ENCODE peak calls at places on chromosomes 13 and 19, in seven cellular contexts. D is IMR-90, F is H9, W is mesenchymal stem cell, M is mesendoderm, Y is neuronal stem cell, T is H1. R is an unnamed sample.
A peak's percentile ranks its signal among the peaks of the same experiment; 100 is the strongest.

GRCh38 chr19:51547397-51548212 is 16.1 kb upstream of the SIGLEC6 start:
- DNase-seq in D (no peak), M (no peak), F (no peak), Y (no peak), W (peak; percentile 33), T (no peak), R (no peak)

GRCh38 chr19:38964738-38965137 is 10.8 kb downstream of the FBXO17 start:
- DNase-seq in F (no peak), M (no peak), Y (no peak), W (no peak), D (no peak), T (no peak), R (no peak)

GRCh38 chr13:99282264-99283231 is 24.4 kb upstream of the GPR18 start:
- DNase-seq in M (no peak), Y (no peak), F (no peak), T (no peak), W (no peak), D (no peak), R (no peak)

GRCh38 chr13:99386911-99387788 is 80.0 kb upstream of the GPR183 start:
- DNase-seq in M (peak; percentile 76), D (no peak), W (no peak), T (peak; percentile 95), F (peak; percentile 80), Y (peak; percentile 43), R (peak; percentile 51)

GRCh38 chr13:43411741-43412140 is 375.0 kb downstream of the ENOX1 start:
- DNase-seq in F (no peak), Y (no peak), W (no peak), M (no peak), T (no peak), D (peak; percentile 23), R (no peak)

GRCh38 chr19:17420267-17420924 is 549 bp downstream of the MVB12A start:
- DNase-seq in Y (no peak), F (peak; percentile 59), T (peak; percentile 70), W (peak; percentile 41), D (no peak), M (peak; percentile 43), R (peak; percentile 54)

GRCh38 chr13:93771229-93771628 is 544.6 kb downstream of the GPC6 start:
- DNase-seq in W (no peak), T (no peak), F (no peak), D (no peak), Y (peak; percentile 67), M (no peak), R (no peak)

GRCh38 chr19:29806098-29806866 is 5.5 kb upstream of the CCNE1 start:
- DNase-seq in T (peak; percentile 56), F (peak; percentile 71), D (peak; percentile 44), M (peak; percentile 63), W (peak; percentile 55), Y (no peak), R (no peak)

GRCh38 chr13:20359335-20359734 is 127.2 kb upstream of the GJB6 start:
- DNase-seq in M (no peak), D (peak; percentile 99), W (peak; percentile 95), F (no peak), T (no peak), Y (no peak), R (peak; percentile 22)

GRCh38 chr13:35926859-35927530 is 204.2 kb downstream of the DCLK1 start:
- DNase-seq in D (peak; percentile 30), Y (no peak), T (no peak), F (no peak), M (no peak), W (peak; percentile 1), R (peak; percentile 42)

GRCh38 chr13:107025991-107026390 is 458.1 kb upstream of the ARGLU1 start:
- DNase-seq in T (no peak), W (no peak), F (no peak), M (peak; percentile 13), D (peak; percentile 71), Y (no peak), R (peak; percentile 78)

GRCh38 chr13:49421391-49421790 is 22.5 kb downstream of the CAB39L start:
- DNase-seq in W (peak; percentile 41), D (no peak), M (peak; percentile 87), Y (no peak), T (peak; percentile 56), F (peak; percentile 78), R (no peak)

GRCh38 chr13:109904218-109904617 is 117.8 kb upstream of the IRS2 start:
- DNase-seq in D (no peak), M (peak; percentile 36), Y (no peak), T (no peak), F (peak; percentile 60), W (no peak), R (peak; percentile 42)

GRCh38 chr13:99996177-99996705 is 14.7 kb downstream of the ZIC2 start:
- DNase-seq in T (no peak), M (no peak), Y (peak; percentile 45), D (no peak), F (no peak), W (peak; percentile 37), R (no peak)

GRCh38 chr19:18672606-18673337 is 10.7 kb upstream of the CRTC1 start:
- DNase-seq in T (no peak), D (peak; percentile 50), Y (no peak), M (peak; percentile 72), W (peak; percentile 38), F (peak; percentile 63), R (no peak)

GRCh38 chr19:18674616-18675015 is 8.9 kb upstream of the CRTC1 start:
- DNase-seq in F (no peak), D (peak; percentile 14), T (no peak), M (no peak), W (peak; percentile 33), Y (no peak), R (peak; percentile 52)

GRCh38 chr19:18676692-18677091 is 6.8 kb upstream of the CRTC1 start:
- DNase-seq in M (no peak), W (no peak), Y (no peak), F (no peak), T (no peak), D (no peak), R (no peak)

GRCh38 chr19:18677156-18677555 is 6.3 kb upstream of the CRTC1 start:
- DNase-seq in Y (no peak), F (no peak), D (no peak), M (no peak), T (no peak), W (no peak), R (no peak)

DNA sequence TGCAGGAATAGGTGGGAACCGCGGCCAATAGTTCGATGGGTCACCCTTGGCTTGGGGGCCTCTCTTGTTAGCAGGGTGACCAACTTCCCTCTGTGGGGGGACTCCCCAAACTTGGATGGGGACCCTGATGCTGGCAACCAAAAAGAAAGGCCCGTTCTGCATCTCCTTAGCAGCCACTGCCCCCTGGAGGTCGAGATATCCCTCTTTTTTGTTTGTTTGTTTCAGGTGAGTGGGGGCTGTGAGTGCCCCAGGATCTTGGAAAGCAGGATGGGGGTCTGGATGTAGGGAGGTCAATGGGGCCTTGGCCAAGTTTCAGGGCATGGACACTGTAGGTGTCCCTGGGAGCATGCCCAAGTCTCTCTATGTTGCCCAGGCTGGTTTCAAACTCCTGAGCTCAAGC is 7.7 kb upstream of the CRTC1 start:
- DNase-seq in D (no peak), Y (no peak), F (peak; percentile 56), T (peak; percentile 76), M (peak; percentile 43), W (no peak), R (no peak)
- H3K4me1 ChIP-seq in D (peaks cover 15% of the 10 kb centered on the region), Y (peaks cover 17% of the 10 kb centered on the region), F (no peaks in the 10 kb centered on the region), T (peaks cover 11% of the 10 kb centered on the region), M (peaks cover 2% of the 10 kb centered on the region), W (peaks cover 13% of the 10 kb centered on the region), R (peaks cover 9% of the 10 kb centered on the region)

GRCh38 chr13:51322826-51323225 is 16.7 kb upstream of the SERPINE3 start:
- DNase-seq in F (no peak), T (no peak), M (no peak), W (no peak), D (no peak), Y (no peak), R (no peak)
- H4K8ac ChIP-seq in F (no peak overlapping the region), T (no peak overlapping the region), M (no peak overlapping the region), W (no peak overlapping the region), D (no peak overlapping the region), Y (no peak overlapping the region), R (no peak overlapping the region)

GRCh38 chr19:4980838-4981680 is 12.1 kb downstream of the KDM4B start:
- DNase-seq in T (no peak), D (no peak), W (no peak), Y (no peak), F (peak; percentile 60), M (peak; percentile 43), R (no peak)
- H2AK5ac ChIP-seq in T (no peak overlapping the region), D (no peak overlapping the region), W (no peak overlapping the region), Y (peak overlapping the region; percentile 63), F (no peak overlapping the region), M (no peak overlapping the region), R (peak overlapping the region; percentile 43)

GRCh38 chr19:11251217-11251616 is 11.1 kb downstream of the DOCK6 start:
- DNase-seq in M (no peak), F (no peak), W (no peak), T (no peak), Y (no peak), D (no peak), R (no peak)
- H3K4me1 ChIP-seq in M (no peaks in the 10 kb centered on the region), F (no peaks in the 10 kb centered on the region), W (peaks cover 2% of the 10 kb centered on the region), T (no peaks in the 10 kb centered on the region), Y (peaks cover 1% of the 10 kb centered on the region), D (no peaks in the 10 kb centered on the region), R (no peaks in the 10 kb centered on the region)

GRCh38 chr19:31444931-31445330 is 95.7 kb upstream of the TSHZ3 start:
- DNase-seq in T (no peak), M (no peak), D (no peak), Y (no peak), W (no peak), F (no peak), R (no peak)
- H4K8ac ChIP-seq in T (no peak overlapping the region), M (no peak overlapping the region), D (no peak overlapping the region), Y (no peak overlapping the region), W (no peak overlapping the region), F (no peak overlapping the region), R (no peak overlapping the region)

DNA sequence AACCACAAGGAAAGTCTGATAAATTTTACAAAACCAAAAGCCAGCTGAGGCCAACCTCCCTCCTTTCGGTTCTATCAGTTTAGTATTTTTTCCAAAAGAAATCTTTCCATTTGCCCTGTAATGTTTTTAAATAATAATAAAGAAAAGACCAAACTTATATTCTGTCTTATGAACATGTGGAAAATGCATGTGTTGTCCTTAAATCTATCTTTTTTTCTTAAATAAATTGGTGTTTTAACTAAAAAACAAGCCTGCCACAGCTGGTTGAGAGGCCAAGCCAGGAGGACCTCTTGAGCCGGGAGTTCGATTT is 113.6 kb downstream of the SACS start:
- DNase-seq in W (no peak), M (no peak), Y (no peak), F (no peak), T (no peak), D (no peak), R (no peak)
- H2AK5ac ChIP-seq in W (peak overlapping the region; percentile 50), M (no peak overlapping the region), Y (no peak overlapping the region), F (no peak overlapping the region), T (no peak overlapping the region), D (peak overlapping the region; percentile 46), R (no peak overlapping the region)